ENCODE peak calls at places on chromosome 7, in eight cellular contexts. One of them, this sample, is unnamed.

GRCh38 chr7:74082770-74083116 is 861 bp upstream of the LIMK1 start:
- DNase-seq in PC-9: no peak
- DNase-seq in pancreas: no peak
- DNase-seq in HL-60: no peak
- DNase-seq in MM.1S: no peak
- DNase-seq in astrocyte of the spinal cord: no peak
- DNase-seq in epithelial cell of proximal tubule: no peak
- DNase-seq in ovary: no peak
- DNase-seq in this sample: no peak

GRCh38 chr7:69602522-69602921 is 4.2 kb downstream of the AUTS2 start:
- DNase-seq in PC-9: no peak
- DNase-seq in pancreas: no peak
- DNase-seq in HL-60: no peak
- DNase-seq in MM.1S: no peak
- DNase-seq in astrocyte of the spinal cord: no peak
- DNase-seq in epithelial cell of proximal tubule: no peak
- DNase-seq in ovary: no peak
- DNase-seq in this sample: no peak

GRCh38 chr7:30022991-30023390 is 3.5 kb downstream of the FKBP14 start:
- DNase-seq in PC-9: no peak
- DNase-seq in pancreas: no peak
- DNase-seq in HL-60: no peak
- DNase-seq in MM.1S: no peak
- DNase-seq in astrocyte of the spinal cord: no peak
- DNase-seq in epithelial cell of proximal tubule: no peak
- DNase-seq in ovary: no peak
- DNase-seq in this sample: no peak

GRCh38 chr7:760006-760405 is 32.9 kb upstream of the PRKAR1B start:
- DNase-seq in PC-9: no peak
- DNase-seq in pancreas: peak; percentile 14
- DNase-seq in HL-60: no peak
- DNase-seq in MM.1S: no peak
- DNase-seq in astrocyte of the spinal cord: no peak
- DNase-seq in epithelial cell of proximal tubule: no peak
- DNase-seq in ovary: peak; percentile 79
- DNase-seq in this sample: no peak

GRCh38 chr7:73418113-73418703 is 15.4 kb upstream of the FZD9 start:
- DNase-seq in PC-9: no peak
- DNase-seq in pancreas: no peak
- DNase-seq in HL-60: no peak
- DNase-seq in MM.1S: no peak
- DNase-seq in astrocyte of the spinal cord: no peak
- DNase-seq in epithelial cell of proximal tubule: no peak
- DNase-seq in ovary: no peak
- DNase-seq in this sample: no peak

GRCh38 chr7:84722086-84722485 is 464.8 kb downstream of the SEMA3D start:
- DNase-seq in PC-9: no peak
- DNase-seq in pancreas: no peak
- DNase-seq in HL-60: no peak
- DNase-seq in MM.1S: no peak
- DNase-seq in astrocyte of the spinal cord: peak; percentile 21
- DNase-seq in epithelial cell of proximal tubule: no peak
- DNase-seq in ovary: no peak
- DNase-seq in this sample: no peak

GRCh38 chr7:22140597-22140996 is 194.9 kb upstream of the CDCA7L start:
- DNase-seq in PC-9: no peak
- DNase-seq in pancreas: no peak
- DNase-seq in HL-60: no peak
- DNase-seq in MM.1S: no peak
- DNase-seq in astrocyte of the spinal cord: no peak
- DNase-seq in epithelial cell of proximal tubule: no peak
- DNase-seq in ovary: no peak
- DNase-seq in this sample: no peak

GRCh38 chr7:115850774-115851173 is 179.8 kb downstream of the TFEC start:
- DNase-seq in PC-9: no peak
- DNase-seq in pancreas: no peak
- DNase-seq in HL-60: no peak
- DNase-seq in MM.1S: no peak
- DNase-seq in astrocyte of the spinal cord: no peak
- DNase-seq in epithelial cell of proximal tubule: no peak
- DNase-seq in ovary: no peak
- DNase-seq in this sample: no peak

GRCh38 chr7:108166687-108167086 is 36.5 kb upstream of the LAMB4 start:
- DNase-seq in PC-9: no peak
- DNase-seq in pancreas: no peak
- DNase-seq in HL-60: no peak
- DNase-seq in MM.1S: no peak
- DNase-seq in astrocyte of the spinal cord: no peak
- DNase-seq in epithelial cell of proximal tubule: no peak
- DNase-seq in ovary: no peak
- DNase-seq in this sample: no peak

GRCh38 chr7:108165726-108166125 is 35.6 kb upstream of the LAMB4 start:
- DNase-seq in PC-9: no peak
- DNase-seq in pancreas: no peak
- DNase-seq in HL-60: no peak
- DNase-seq in MM.1S: no peak
- DNase-seq in astrocyte of the spinal cord: no peak
- DNase-seq in epithelial cell of proximal tubule: no peak
- DNase-seq in ovary: no peak
- DNase-seq in this sample: no peak

GRCh38 chr7:108170251-108170650 is 40.1 kb upstream of the LAMB4 start:
- DNase-seq in PC-9: no peak
- DNase-seq in pancreas: no peak
- DNase-seq in HL-60: no peak
- DNase-seq in MM.1S: no peak
- DNase-seq in astrocyte of the spinal cord: no peak
- DNase-seq in epithelial cell of proximal tubule: no peak
- DNase-seq in ovary: no peak
- DNase-seq in this sample: no peak

GRCh38 chr7:108164946-108165345 is 34.8 kb upstream of the LAMB4 start:
- DNase-seq in PC-9: no peak
- DNase-seq in pancreas: no peak
- DNase-seq in HL-60: no peak
- DNase-seq in MM.1S: no peak
- DNase-seq in astrocyte of the spinal cord: no peak
- DNase-seq in epithelial cell of proximal tubule: no peak
- DNase-seq in ovary: no peak
- DNase-seq in this sample: no peak

DNA sequence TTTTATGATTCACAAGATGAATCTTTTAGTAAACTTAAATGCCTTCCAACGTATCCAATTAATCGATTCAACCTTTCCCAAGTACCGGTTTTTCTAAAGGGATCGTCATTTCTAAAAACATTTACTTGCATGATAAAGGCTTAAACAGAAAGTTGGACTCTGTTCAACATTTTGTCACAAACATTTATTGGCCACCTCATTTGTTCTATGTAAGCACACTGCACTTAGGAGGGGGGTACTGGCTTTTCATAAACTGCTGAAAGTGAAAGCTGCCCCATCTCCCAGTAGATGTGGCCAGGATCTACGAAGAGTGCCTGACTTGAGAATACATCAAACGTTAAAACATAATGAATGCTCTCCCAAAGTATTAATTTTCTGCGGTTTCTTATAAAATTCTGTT is 37.3 kb upstream of the LAMB4 start:
- DNase-seq in PC-9: no peak
- DNase-seq in pancreas: no peak
- DNase-seq in HL-60: no peak
- DNase-seq in MM.1S: no peak
- DNase-seq in astrocyte of the spinal cord: no peak
- DNase-seq in epithelial cell of proximal tubule: no peak
- DNase-seq in ovary: no peak
- DNase-seq in this sample: no peak
- H3K4me3 ChIP-seq in PC-9: no peak overlapping the region
- H3K4me3 ChIP-seq in pancreas: no peak overlapping the region
- H3K4me3 ChIP-seq in HL-60: no peak overlapping the region
- H3K4me3 ChIP-seq in MM.1S: no peak overlapping the region
- H3K4me3 ChIP-seq in astrocyte of the spinal cord: no peak overlapping the region
- H3K4me3 ChIP-seq in epithelial cell of proximal tubule: no peak overlapping the region
- H3K4me3 ChIP-seq in ovary: no peak overlapping the region
- H3K4me3 ChIP-seq in this sample: no peak overlapping the region

GRCh38 chr7:142307246-142307900 is 49.5 kb upstream of the PRSS58 start:
- DNase-seq in PC-9: no peak
- DNase-seq in pancreas: no peak
- DNase-seq in HL-60: no peak
- DNase-seq in MM.1S: no peak
- DNase-seq in astrocyte of the spinal cord: no peak
- DNase-seq in epithelial cell of proximal tubule: no peak
- DNase-seq in ovary: no peak
- DNase-seq in this sample: no peak

GRCh38 chr7:142301923-142302550 is 44.2 kb upstream of the PRSS58 start:
- DNase-seq in PC-9: no peak
- DNase-seq in pancreas: no peak
- DNase-seq in HL-60: no peak
- DNase-seq in MM.1S: peak; percentile 71
- DNase-seq in astrocyte of the spinal cord: peak; percentile 12
- DNase-seq in epithelial cell of proximal tubule: no peak
- DNase-seq in ovary: no peak
- DNase-seq in this sample: no peak

GRCh38 chr7:142301299-142301698 is 43.4 kb upstream of the PRSS58 start:
- DNase-seq in PC-9: no peak
- DNase-seq in pancreas: no peak
- DNase-seq in HL-60: peak; percentile 33
- DNase-seq in MM.1S: no peak
- DNase-seq in astrocyte of the spinal cord: no peak
- DNase-seq in epithelial cell of proximal tubule: no peak
- DNase-seq in ovary: no peak
- DNase-seq in this sample: no peak

GRCh38 chr7:142300689-142301088 is 42.8 kb upstream of the PRSS58 start:
- DNase-seq in PC-9: peak; percentile 27
- DNase-seq in pancreas: no peak
- DNase-seq in HL-60: no peak
- DNase-seq in MM.1S: no peak
- DNase-seq in astrocyte of the spinal cord: no peak
- DNase-seq in epithelial cell of proximal tubule: no peak
- DNase-seq in ovary: no peak
- DNase-seq in this sample: no peak

DNA sequence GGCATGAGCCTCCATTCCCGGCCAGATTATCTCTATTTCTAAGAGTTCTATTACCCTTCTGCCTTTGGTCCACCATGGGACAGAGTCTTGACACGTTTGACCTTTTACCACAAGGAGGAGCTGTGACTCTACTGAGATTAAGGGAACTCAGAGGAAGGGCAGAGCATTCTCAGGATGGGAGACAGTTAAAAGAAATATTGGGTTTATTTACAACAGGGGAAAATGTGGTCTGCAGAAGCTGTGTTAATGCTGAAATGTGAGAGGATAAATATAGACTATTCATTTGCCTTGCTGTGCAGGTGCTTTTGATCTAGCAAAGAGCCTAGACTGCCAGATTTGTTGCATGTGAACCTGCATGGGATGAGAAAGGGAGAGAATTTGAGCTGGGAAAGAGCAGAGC is 45.8 kb upstream of the PRSS58 start:
- DNase-seq in PC-9: peak; percentile 42
- DNase-seq in pancreas: no peak
- DNase-seq in HL-60: no peak
- DNase-seq in MM.1S: peak; percentile 84
- DNase-seq in astrocyte of the spinal cord: no peak
- DNase-seq in epithelial cell of proximal tubule: no peak
- DNase-seq in ovary: no peak
- DNase-seq in this sample: no peak
- TF ChIP-seq CTCF in PC-9: peak; percentile 77
- TF ChIP-seq CTCF in pancreas: peak; percentile 13
- TF ChIP-seq CTCF in HL-60: peak; percentile 32
- TF ChIP-seq CTCF in MM.1S: peak; percentile 86
- TF ChIP-seq CTCF in astrocyte of the spinal cord: no peak
- TF ChIP-seq CTCF in epithelial cell of proximal tubule: peak; percentile 55
- TF ChIP-seq CTCF in ovary: no peak
- TF ChIP-seq CTCF in this sample: peak; percentile 74

GRCh38 chr7:45573636-45574470 is at the start of gene ADCY1:
- DNase-seq in PC-9: no peak
- DNase-seq in pancreas: peak; percentile 71
- DNase-seq in HL-60: peak; percentile 10
- DNase-seq in MM.1S: peak; percentile 58
- DNase-seq in astrocyte of the spinal cord: no peak
- DNase-seq in epithelial cell of proximal tubule: no peak
- DNase-seq in ovary: no peak
- DNase-seq in this sample: no peak

GRCh38 chr7:45575501-45576248 is 1.5 kb downstream of the ADCY1 start:
- DNase-seq in PC-9: no peak
- DNase-seq in pancreas: no peak
- DNase-seq in HL-60: no peak
- DNase-seq in MM.1S: no peak
- DNase-seq in astrocyte of the spinal cord: no peak
- DNase-seq in epithelial cell of proximal tubule: no peak
- DNase-seq in ovary: no peak
- DNase-seq in this sample: no peak

GRCh38 chr7:45576249-45576929 is 2.2 kb downstream of the ADCY1 start:
- DNase-seq in PC-9: no peak
- DNase-seq in pancreas: no peak
- DNase-seq in HL-60: no peak
- DNase-seq in MM.1S: no peak
- DNase-seq in astrocyte of the spinal cord: no peak
- DNase-seq in epithelial cell of proximal tubule: no peak
- DNase-seq in ovary: no peak
- DNase-seq in this sample: no peak

GRCh38 chr7:45573199-45573598 is 969 bp upstream of the ADCY1 start:
- DNase-seq in PC-9: no peak
- DNase-seq in pancreas: no peak
- DNase-seq in HL-60: no peak
- DNase-seq in MM.1S: no peak
- DNase-seq in astrocyte of the spinal cord: no peak
- DNase-seq in epithelial cell of proximal tubule: no peak
- DNase-seq in ovary: no peak
- DNase-seq in this sample: no peak

DNA sequence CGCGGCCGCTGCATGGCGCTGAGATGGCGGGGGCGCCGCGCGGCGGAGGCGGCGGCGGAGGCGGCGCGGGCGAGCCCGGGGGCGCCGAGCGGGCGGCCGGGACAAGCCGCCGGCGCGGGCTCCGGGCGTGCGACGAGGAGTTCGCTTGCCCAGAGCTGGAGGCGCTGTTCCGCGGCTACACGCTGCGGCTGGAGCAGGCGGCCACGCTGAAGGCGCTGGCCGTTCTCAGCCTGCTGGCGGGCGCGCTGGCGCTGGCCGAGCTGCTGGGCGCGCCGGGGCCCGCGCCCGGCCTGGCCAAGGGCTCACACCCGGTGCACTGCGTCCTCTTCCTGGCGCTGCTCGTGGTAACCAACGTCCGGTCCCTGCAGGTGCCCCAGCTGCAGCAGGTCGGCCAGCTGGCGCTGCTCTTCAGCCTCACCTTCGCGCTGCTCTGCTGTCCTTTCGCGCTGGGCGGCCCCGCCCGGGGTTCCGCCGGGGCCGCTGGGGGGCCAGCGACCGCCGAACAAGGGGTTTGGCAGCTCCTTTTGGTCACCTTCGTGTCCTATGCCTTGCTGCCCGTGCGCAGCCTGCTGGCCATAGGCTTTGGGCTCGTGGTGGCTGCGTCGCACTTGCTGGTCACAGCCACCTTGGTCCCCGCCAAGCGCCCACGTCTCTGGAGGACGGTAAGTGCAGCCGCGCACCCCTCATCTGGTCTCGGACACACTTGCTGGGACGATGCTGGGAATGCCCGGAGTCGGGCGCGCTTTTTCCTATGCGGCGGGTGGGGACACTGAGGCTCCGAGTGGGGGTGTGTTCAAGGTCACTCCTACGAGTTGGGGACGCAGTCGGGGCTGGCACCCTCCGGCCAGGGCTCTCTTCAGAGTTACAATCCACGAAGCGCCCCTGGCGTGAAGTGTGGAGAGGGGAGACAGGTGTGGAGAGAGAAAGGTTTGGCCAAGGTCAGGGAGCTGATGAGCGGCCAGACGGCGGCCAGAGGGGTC is 643 bp downstream of the ADCY1 start:
- DNase-seq in PC-9: no peak
- DNase-seq in pancreas: peak; percentile 72
- DNase-seq in HL-60: peak; percentile 7
- DNase-seq in MM.1S: peak; percentile 79
- DNase-seq in astrocyte of the spinal cord: peak; percentile 45
- DNase-seq in epithelial cell of proximal tubule: no peak
- DNase-seq in ovary: no peak
- DNase-seq in this sample: peak; percentile 19
- H3K4me3 ChIP-seq in PC-9: no peak overlapping the region
- H3K4me3 ChIP-seq in pancreas: peak overlapping the region; percentile 68
- H3K4me3 ChIP-seq in HL-60: peak overlapping the region; percentile 7
- H3K4me3 ChIP-seq in MM.1S: peak overlapping the region; percentile 93
- H3K4me3 ChIP-seq in astrocyte of the spinal cord: peak overlapping the region; percentile 19
- H3K4me3 ChIP-seq in epithelial cell of proximal tubule: peak overlapping the region; percentile 16
- H3K4me3 ChIP-seq in ovary: no peak overlapping the region
- H3K4me3 ChIP-seq in this sample: peak overlapping the region; percentile 60

GRCh38 chr7:5619419-5620130 is 161.9 kb downstream of the RNF216 start:
- DNase-seq in PC-9: no peak
- DNase-seq in pancreas: no peak
- DNase-seq in HL-60: no peak
- DNase-seq in MM.1S: no peak
- DNase-seq in astrocyte of the spinal cord: no peak
- DNase-seq in epithelial cell of proximal tubule: no peak
- DNase-seq in ovary: no peak
- DNase-seq in this sample: no peak
- TF ChIP-seq CTCF in PC-9: no peak
- TF ChIP-seq CTCF in pancreas: no peak
- TF ChIP-seq CTCF in HL-60: no peak
- TF ChIP-seq CTCF in MM.1S: no peak
- TF ChIP-seq CTCF in astrocyte of the spinal cord: no peak
- TF ChIP-seq CTCF in epithelial cell of proximal tubule: no peak
- TF ChIP-seq CTCF in ovary: no peak
- TF ChIP-seq CTCF in this sample: no peak